ENCODE peak calls at places on chromosomes 16 and 17, in six cellular contexts. U, E, G, K, A and D are unnamed samples.

GRCh38 chr17:40694584-40694983 is 9.0 kb downstream of the KRT24 start:
- DNase-seq in G (no peak), A (no peak), U (no peak), E (no peak), K (no peak), D (no peak)

GRCh38 chr16:68884867-68885266 is 41.5 kb downstream of the TANGO6 start:
- DNase-seq in A (no peak), E (no peak), G (no peak), U (peak; percentile 62), K (peak; percentile 56), D (no peak)

GRCh38 chr16:11004957-11005610 is 60.7 kb downstream of the CLEC16A start:
- DNase-seq in U (no peak), G (no peak), A (no peak), E (no peak), K (no peak), D (no peak)

GRCh38 chr17:67648032-67648761 is 69.5 kb upstream of the NOL11 start:
- DNase-seq in K (no peak), E (no peak), U (no peak), A (no peak), G (no peak), D (no peak)

GRCh38 chr17:28901866-28902818 is 737 bp downstream of the DHRS13 start:
- DNase-seq in A (peak; percentile 72), G (peak; percentile 71), E (peak; percentile 60), K (peak; percentile 11), U (peak; percentile 51), D (peak; percentile 68)

GRCh38 chr17:83181991-83182619 is 102.7 kb downstream of the METRNL start:
- DNase-seq in G (no peak), U (no peak), E (no peak), K (no peak), A (peak; percentile 20), D (peak; percentile 19)

GRCh38 chr16:3490911-3491629 is 4.2 kb downstream of the C16orf90 start:
- DNase-seq in E (no peak), U (peak; percentile 45), G (no peak), A (no peak), K (no peak), D (no peak)

GRCh38 chr16:66703359-66704215 is 7.0 kb upstream of the CMTM4 start:
- DNase-seq in K (no peak), A (no peak), G (no peak), E (no peak), U (no peak), D (no peak)

GRCh38 chr17:40016692-40017000 is 1.4 kb downstream of the CSF3 start:
- DNase-seq in U (no peak), K (no peak), E (no peak), A (no peak), G (no peak), D (no peak)

GRCh38 chr16:19286827-19287226 is 1.3 kb downstream of the CLEC19A start:
- DNase-seq in G (no peak), U (no peak), K (no peak), E (no peak), A (no peak), D (no peak)

GRCh38 chr17:28497931-28498330 is 8.2 kb upstream of the FOXN1 start:
- DNase-seq in G (no peak), E (no peak), U (no peak), A (no peak), K (no peak), D (no peak)

GRCh38 chr16:82792704-82793103 is 165.9 kb downstream of the CDH13 start:
- DNase-seq in A (no peak), K (no peak), U (no peak), G (no peak), E (no peak), D (no peak)

GRCh38 chr17:1686086-1686485 is 1.4 kb upstream of the PRPF8 start:
- DNase-seq in U (no peak), G (no peak), E (no peak), A (no peak), K (no peak), D (no peak)